ENCODE peak calls at places on chromosomes 1 and 21, in six cellular contexts. F is mammary epithelial cell, Q is astrocyte of the spinal cord, C is heart left ventricle, T is brain microvascular endothelial cell, E is fibroblast of lung. K is an unnamed sample.

GRCh38 chr1:62077821-62078220 is 116.8 kb upstream of the L1TD1 start:
- DNase-seq in F (no peak), Q (no peak), C (no peak), T (no peak), E (no peak), K (no peak)

GRCh38 chr1:21307663-21308062 is 17.4 kb upstream of the ECE1 start:
- DNase-seq in F (no peak), Q (no peak), C (no peak), T (no peak), E (no peak), K (no peak)

GRCh38 chr1:60847855-60848582 is 234.3 kb upstream of the NFIA start:
- DNase-seq in F (peak; percentile 25), Q (no peak), C (no peak), T (no peak), E (no peak), K (no peak)

GRCh38 chr1:186763107-186763506 is 65.6 kb upstream of the PLA2G4A start:
- DNase-seq in F (peak; percentile 54), Q (peak; percentile 81), C (no peak), T (peak; percentile 90), E (peak; percentile 11), K (peak; percentile 5)

GRCh38 chr1:18411820-18412641 is 68.7 kb upstream of the KLHDC7A start:
- DNase-seq in F (no peak), Q (no peak), C (no peak), T (no peak), E (no peak), K (no peak)

GRCh38 chr21:29860346-29860745 is 79.5 kb downstream of the GRIK1 start:
- DNase-seq in F (no peak), Q (no peak), C (no peak), T (no peak), E (no peak), K (no peak)

GRCh38 chr21:28537371-28538079 is 455.2 kb downstream of the LTN1 start:
- DNase-seq in F (peak; percentile 60), Q (peak; percentile 94), C (no peak), T (peak; percentile 53), E (peak; percentile 98), K (peak; percentile 74)

GRCh38 chr1:235735630-235736029 is 86.0 kb upstream of the GNG4 start:
- DNase-seq in F (no peak), Q (no peak), C (no peak), T (no peak), E (no peak), K (no peak)

GRCh38 chr1:89637496-89637895 is 4.6 kb downstream of the LRRC8C start:
- DNase-seq in F (no peak), Q (no peak), C (no peak), T (no peak), E (peak; percentile 74), K (no peak)

GRCh38 chr21:15291621-15292266 is 226.9 kb upstream of the NRIP1 start:
- DNase-seq in F (peak; percentile 56), Q (no peak), C (no peak), T (no peak), E (no peak), K (no peak)

GRCh38 chr1:198108646-198109045 is 48.2 kb upstream of the NEK7 start:
- DNase-seq in F (no peak), Q (no peak), C (no peak), T (no peak), E (no peak), K (no peak)

GRCh38 chr1:162835157-162835899 is 25.6 kb downstream of the CCDC190 start:
- DNase-seq in F (no peak), Q (no peak), C (no peak), T (no peak), E (peak; percentile 62), K (no peak)

GRCh38 chr1:56106551-56107277 is 472.6 kb downstream of the PLPP3 start:
- DNase-seq in F (no peak), Q (no peak), C (no peak), T (no peak), E (no peak), K (no peak)

GRCh38 chr1:224640018-224640417 is 23.9 kb downstream of the CNIH3 start:
- DNase-seq in F (no peak), Q (no peak), C (no peak), T (no peak), E (no peak), K (no peak)

GRCh38 chr1:185495898-185496297 is 178.9 kb upstream of the IVNS1ABP start:
- DNase-seq in F (no peak), Q (no peak), C (no peak), T (no peak), E (no peak), K (no peak)

GRCh38 chr1:3215198-3216045 is 146.4 kb downstream of the PRDM16 start:
- DNase-seq in F (no peak), Q (no peak), C (no peak), T (no peak), E (no peak), K (no peak)

GRCh38 chr1:1293618-1294249 is 13.5 kb downstream of the SCNN1D start:
- DNase-seq in F (no peak), Q (no peak), C (no peak), T (no peak), E (no peak), K (no peak)

GRCh38 chr1:26799479-26800133 is 11.9 kb downstream of the PIGV start:
- DNase-seq in F (peak; percentile 83), Q (peak; percentile 78), C (peak; percentile 79), T (peak; percentile 51), E (peak; percentile 96), K (peak; percentile 82)

DNA sequence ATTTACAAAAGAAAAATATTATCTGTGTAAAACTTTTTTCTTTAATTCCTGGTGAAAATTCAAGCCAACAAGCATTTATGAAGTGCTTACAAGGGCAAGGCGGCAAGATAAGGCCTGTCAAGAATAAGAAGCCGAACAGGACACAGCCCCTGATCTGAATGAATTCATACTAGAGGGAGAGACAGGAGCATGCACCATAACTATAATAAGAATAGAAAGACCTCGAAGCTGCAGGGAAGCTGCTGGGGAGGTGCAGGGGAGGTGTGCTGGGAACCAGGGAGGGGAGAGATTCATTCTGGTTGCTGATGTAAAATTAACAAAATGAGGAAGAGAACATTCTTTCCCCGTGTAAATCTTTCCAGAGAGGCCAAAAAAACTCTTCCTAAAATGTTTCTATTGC is 60.5 kb upstream of the TARDBP start:
- DNase-seq in F (no peak), Q (no peak), C (no peak), T (no peak), E (no peak), K (no peak)
- TF ChIP-seq CTCF in F (no peak), Q (no peak), C (no peak), T (no peak), E (no peak), K (no peak)

GRCh38 chr1:8976896-8977295 is 31.2 kb downstream of the CA6 start:
- DNase-seq in F (no peak), Q (no peak), C (no peak), T (peak; percentile 34), E (no peak), K (no peak)

GRCh38 chr1:8980656-8981055 is 35.0 kb downstream of the CA6 start:
- DNase-seq in F (no peak), Q (no peak), C (no peak), T (no peak), E (no peak), K (no peak)

GRCh38 chr1:8984203-8984602 is 38.5 kb downstream of the CA6 start:
- DNase-seq in F (no peak), Q (no peak), C (no peak), T (no peak), E (no peak), K (no peak)

GRCh38 chr1:8984990-8985389 is 39.3 kb downstream of the CA6 start:
- DNase-seq in F (no peak), Q (no peak), C (no peak), T (no peak), E (no peak), K (no peak)

DNA sequence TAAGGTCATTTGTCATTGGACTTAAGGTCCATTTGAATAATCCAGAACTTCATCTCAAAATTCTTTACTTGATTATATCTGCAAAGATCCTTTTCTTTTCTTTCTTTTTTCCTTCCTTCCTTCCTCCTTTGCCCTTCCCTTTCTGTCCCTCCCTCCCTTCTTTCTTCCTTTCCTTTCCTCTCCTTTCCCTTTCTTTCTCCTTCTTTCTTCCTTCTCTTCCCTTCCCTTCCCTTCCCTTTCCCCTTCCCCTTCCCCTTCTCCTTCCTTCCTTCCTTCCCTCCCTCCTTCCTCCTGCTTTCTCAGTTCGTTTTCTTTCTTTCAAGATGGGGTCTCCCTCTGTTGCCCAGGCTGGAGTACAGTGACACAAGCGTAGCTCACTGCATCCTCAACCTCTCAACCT is 35.5 kb downstream of the CA6 start:
- DNase-seq in F (no peak), Q (no peak), C (no peak), T (no peak), E (no peak), K (no peak)
- H3K4me3 ChIP-seq in F (no peak overlapping the region), Q (no peak overlapping the region), C (no peak overlapping the region), T (no peak overlapping the region), E (no peak overlapping the region), K (no peak overlapping the region)

GRCh38 chr1:13930151-13930550 is 230.2 kb downstream of the PRDM2 start:
- DNase-seq in F (no peak), Q (no peak), C (no peak), T (no peak), E (no peak), K (no peak)
- TF ChIP-seq CTCF in F (peak; percentile 6), Q (no peak), C (no peak), T (no peak), E (no peak), K (no peak)

GRCh38 chr1:241770115-241770514 is 77.9 kb upstream of the EXO1 start:
- DNase-seq in F (no peak), Q (no peak), C (no peak), T (no peak), E (no peak), K (no peak)
- H3K4me3 ChIP-seq in F (no peak overlapping the region), Q (no peak overlapping the region), C (no peak overlapping the region), T (no peak overlapping the region), E (no peak overlapping the region), K (no peak overlapping the region)

GRCh38 chr1:92752719-92753118 is 32.2 kb downstream of the EVI5 start:
- DNase-seq in F (peak; percentile 71), Q (peak; percentile 55), C (no peak), T (peak; percentile 19), E (peak; percentile 28), K (peak; percentile 74)

GRCh38 chr1:92754000-92754787 is 30.7 kb downstream of the EVI5 start:
- DNase-seq in F (peak; percentile 35), Q (peak; percentile 78), C (no peak), T (peak; percentile 12), E (peak; percentile 80), K (peak; percentile 76)

GRCh38 chr1:92748138-92748537 is 36.8 kb downstream of the EVI5 start:
- DNase-seq in F (no peak), Q (no peak), C (no peak), T (no peak), E (no peak), K (no peak)

GRCh38 chr1:92747735-92748134 is 37.2 kb downstream of the EVI5 start:
- DNase-seq in F (no peak), Q (no peak), C (no peak), T (no peak), E (peak; percentile 22), K (no peak)

GRCh38 chr1:92749024-92749634 is 35.8 kb downstream of the EVI5 start:
- DNase-seq in F (peak; percentile 54), Q (peak; percentile 41), C (peak; percentile 16), T (peak; percentile 49), E (peak; percentile 83), K (peak; percentile 75)
- TF ChIP-seq CTCF in F (peak; percentile 91), Q (peak; percentile 72), C (peak; percentile 60), T (peak; percentile 84), E (peak; percentile 54), K (peak; percentile 76)

GRCh38 chr1:35274197-35274596 is 5.7 kb downstream of the ZMYM4 start:
- DNase-seq in F (no peak), Q (no peak), C (no peak), T (no peak), E (no peak), K (no peak)
- H3K4me3 ChIP-seq in F (no peak overlapping the region), Q (no peak overlapping the region), C (no peak overlapping the region), T (no peak overlapping the region), E (no peak overlapping the region), K (no peak overlapping the region)

GRCh38 chr1:178294654-178295053 is 200.8 kb downstream of the RASAL2 start:
- DNase-seq in F (peak; percentile 56), Q (no peak), C (no peak), T (no peak), E (no peak), K (no peak)
- TF ChIP-seq CTCF in F (peak; percentile 12), Q (no peak), C (no peak), T (no peak), E (no peak), K (no peak)